ENCODE peak calls at places on chromosomes 1 and 21, in ten cellular contexts. X is K562; P is activated naive CD8-positive, alpha-beta T cell treated with anti-CD3 and anti-CD28 coated beads for 36 hours; V is PC-9; W is stimulated activated naive B cell treated with anti-CD40 and anti-IgM and Interleukin-4, amounts not matched to agents 10 μg/mL and 1 μg/mL and 100 μg/mL, for 72 hours; O is activated CD4-positive, alpha-beta T cell treated with anti-CD3 and anti-CD28 coated beads, Interleukin-2, amount 50 U/mL, for 48 hours; Y is activated naive CD4-positive, alpha-beta T cell; G is cardiac muscle cell; Z is BJ; R is KBM-7. H is an unnamed sample.

GRCh38 chr1:17350053-17350452 is 21.9 kb upstream of the PADI6 start:
- DNase-seq in Z (no peak), O (no peak), X (no peak), W (no peak), P (no peak), V (no peak), Y (no peak), G (no peak), R (no peak), H (no peak)

GRCh38 chr1:97047412-97047793 is 325.8 kb downstream of the PTBP2 start:
- DNase-seq in G (no peak), O (no peak), R (no peak), Z (no peak), Y (no peak), P (no peak), W (no peak), V (no peak), X (no peak), H (no peak)

GRCh38 chr1:225816643-225817538 is 7.0 kb downstream of the EPHX1 start:
- DNase-seq in Y (no peak), Z (no peak), X (no peak), P (no peak), W (no peak), V (no peak), O (no peak), R (no peak), G (peak), H (no peak)

GRCh38 chr1:170664828-170665617 is 1.1 kb downstream of the PRRX1 start:
- DNase-seq in Z (no peak), G (peak), O (no peak), W (no peak), X (no peak), R (no peak), V (no peak), Y (no peak), P (no peak), H (no peak)

GRCh38 chr1:67339623-67340343 is 32.1 kb downstream of the IL12RB2 start:
- DNase-seq in Y (no peak), G (peak), X (peak), Z (peak), W (peak), R (no peak), O (peak), V (peak), P (peak), H (peak)

GRCh38 chr1:114083186-114083585 is 70.5 kb downstream of the SYT6 start:
- DNase-seq in G (no peak), Y (no peak), R (no peak), Z (no peak), P (no peak), O (no peak), V (peak), X (no peak), W (no peak), H (no peak)

GRCh38 chr1:209873067-209873810 is 45.5 kb downstream of the UTP25 start:
- DNase-seq in W (no peak), Z (no peak), X (no peak), V (peak), O (no peak), R (no peak), P (no peak), G (peak), Y (no peak), H (no peak)

GRCh38 chr1:212368073-212368484 is 46.6 kb downstream of the PACC1 start:
- DNase-seq in X (peak), O (peak), V (peak), P (peak), Z (peak), W (peak), Y (peak), G (peak), R (peak), H (peak)

GRCh38 chr1:223209293-223209898 is 66.3 kb upstream of the TLR5 start:
- DNase-seq in Y (no peak), V (no peak), X (peak), O (no peak), Z (no peak), R (no peak), P (no peak), G (no peak), W (no peak), H (no peak)

GRCh38 chr1:224357626-224358124 is 996 bp downstream of the CNIH4 start:
- DNase-seq in Z (no peak), V (peak), R (peak), O (no peak), W (no peak), X (peak), P (no peak), Y (no peak), G (peak), H (peak)

GRCh38 chr1:202691846-202692245 is 18.4 kb downstream of the SYT2 start:
- DNase-seq in P (no peak), O (no peak), Z (no peak), Y (no peak), G (no peak), R (no peak), X (no peak), W (no peak), V (no peak), H (no peak)

GRCh38 chr21:46264690-46265144 is 20.7 kb downstream of the MCM3AP start:
- DNase-seq in G (no peak), Z (no peak), R (no peak), V (no peak), P (no peak), Y (no peak), W (no peak), O (no peak), X (peak), H (no peak)

GRCh38 chr1:36948606-36949005 is 85.7 kb downstream of the GRIK3 start:
- DNase-seq in G (no peak), P (no peak), Y (no peak), X (no peak), Z (no peak), O (no peak), V (no peak), R (no peak), W (no peak), H (no peak)

GRCh38 chr1:153921803-153922075 is 1.0 kb downstream of the GATAD2B start:
- DNase-seq in Y (no peak), Z (no peak), R (no peak), G (no peak), P (peak), W (no peak), X (no peak), V (no peak), O (no peak), H (no peak)

GRCh38 chr1:2322065-2322571 is 69.2 kb downstream of the MORN1 start:
- DNase-seq in V (peak), R (no peak), X (no peak), W (no peak), G (peak), P (no peak), O (no peak), Z (peak), Y (no peak), H (no peak)

GRCh38 chr1:247517795-247518612 is 18.2 kb downstream of the OR2C3 start:
- DNase-seq in X (peak), R (no peak), V (no peak), G (no peak), O (no peak), Z (no peak), P (peak), Y (no peak), W (peak), H (no peak)

GRCh38 chr1:64293820-64294219 is 90.4 kb downstream of the UBE2U start:
- DNase-seq in O (no peak), P (no peak), G (no peak), Z (no peak), R (no peak), W (no peak), V (no peak), X (no peak), Y (no peak), H (no peak)

GRCh38 chr1:91792393-91793032 is 93.4 kb downstream of the TGFBR3 start:
- DNase-seq in W (no peak), Z (no peak), V (no peak), Y (no peak), X (peak), R (no peak), O (no peak), P (no peak), G (no peak), H (no peak)

GRCh38 chr21:38920631-38921398 is 115.1 kb downstream of the ETS2 start:
- DNase-seq in Z (peak), O (no peak), Y (no peak), R (no peak), W (no peak), G (peak), P (no peak), V (no peak), X (no peak), H (no peak)

GRCh38 chr1:59827055-59827643 is 12.4 kb downstream of the HOOK1 start:
- DNase-seq in V (no peak), G (no peak), X (no peak), P (no peak), Z (no peak), Y (no peak), W (no peak), O (no peak), R (no peak), H (no peak)

GRCh38 chr1:82903626-82904025 is 1095.3 kb downstream of the TTLL7 start:
- DNase-seq in X (no peak), V (no peak), O (no peak), Z (no peak), Y (no peak), W (no peak), R (no peak), P (no peak), G (no peak), H (no peak)

GRCh38 chr1:25088946-25089345 is 143.4 kb downstream of the SYF2 start:
- DNase-seq in W (no peak), Y (no peak), P (no peak), R (no peak), O (no peak), G (no peak), X (no peak), V (no peak), Z (no peak), H (no peak)

GRCh38 chr1:21261551-21262281 is 28.5 kb downstream of the ECE1 start:
- DNase-seq in W (no peak), G (peak), X (peak), V (peak), Z (peak), P (peak), O (peak), Y (no peak), R (peak), H (peak)

GRCh38 chr21:17779486-17779885 is 39.7 kb downstream of the C21orf91 start:
- DNase-seq in X (no peak), V (peak), O (no peak), P (no peak), Z (no peak), Y (no peak), W (no peak), R (no peak), G (no peak), H (peak)

GRCh38 chr1:88800382-88801051 is 90.8 kb downstream of the GTF2B start:
- DNase-seq in W (no peak), O (peak), Y (no peak), V (no peak), X (peak), Z (no peak), G (peak), P (peak), R (peak), H (peak)

H was measured in Kasumi-1.